ENCODE peak calls at places on chromosomes 4 and X, in nine cellular contexts. R, H, U, T, C, X, Y, M and D are unnamed samples.

GRCh38 chr4:38365261-38365660 is 298.7 kb upstream of the KLF3 start:
- DNase-seq in R (no peak), H (no peak), U (no peak), T (no peak), C (no peak), X (no peak), Y (no peak), M (no peak), D (no peak)

GRCh38 chrX:115562492-115562872 is 1.5 kb downstream of the PLS3 start:
- DNase-seq in R (no peak), H (no peak), U (no peak), T (no peak), C (no peak), X (no peak), Y (no peak), M (peak; percentile 31), D (no peak)

GRCh38 chr4:55373461-55373860 is 22.3 kb upstream of the TMEM165 start:
- DNase-seq in R (no peak), H (no peak), U (no peak), T (no peak), C (no peak), X (no peak), Y (no peak), M (no peak), D (no peak)

GRCh38 chr4:79678472-79679202 is 270.6 kb upstream of the GK2 start:
- DNase-seq in R (no peak), H (no peak), U (no peak), T (peak; percentile 6), C (no peak), X (no peak), Y (no peak), M (no peak), D (no peak)

GRCh38 chr4:86132459-86132858 is 227.4 kb downstream of the MAPK10 start:
- DNase-seq in R (no peak), H (no peak), U (no peak), T (no peak), C (no peak), X (no peak), Y (no peak), M (no peak), D (no peak)

GRCh38 chr4:33171873-33172550 is 2451.8 kb downstream of the PCDH7 start:
- DNase-seq in R (no peak), H (no peak), U (no peak), T (no peak), C (no peak), X (no peak), Y (no peak), M (no peak), D (no peak)

GRCh38 chrX:64642482-64642881 is 247.2 kb upstream of the MTMR8 start:
- DNase-seq in R (no peak), H (no peak), U (no peak), T (no peak), C (peak; percentile 12), X (no peak), Y (no peak), M (no peak), D (no peak)

GRCh38 chr4:13922459-13922858 is 294.9 kb upstream of the BOD1L1 start:
- DNase-seq in R (no peak), H (no peak), U (no peak), T (no peak), C (no peak), X (no peak), Y (no peak), M (no peak), D (no peak)

GRCh38 chrX:130626521-130626920 is 224.7 kb downstream of the RBMX2 start:
- DNase-seq in R (no peak), H (no peak), U (no peak), T (no peak), C (no peak), X (no peak), Y (no peak), M (peak; percentile 64), D (no peak)

GRCh38 chrX:119273807-119274192 is 37.7 kb downstream of the PGRMC1 start:
- DNase-seq in R (no peak), H (no peak), U (no peak), T (no peak), C (no peak), X (no peak), Y (no peak), M (no peak), D (no peak)

GRCh38 chrX:125503769-125504168 is 184.1 kb downstream of the TEX13C start:
- DNase-seq in R (no peak), H (no peak), U (no peak), T (no peak), C (no peak), X (no peak), Y (no peak), M (no peak), D (no peak)

GRCh38 chr4:11455201-11455835 is 26.6 kb upstream of the HS3ST1 start:
- DNase-seq in R (no peak), H (no peak), U (no peak), T (no peak), C (no peak), X (no peak), Y (no peak), M (no peak), D (no peak)

GRCh38 chr4:29708473-29708872 is 1011.7 kb upstream of the PCDH7 start:
- DNase-seq in R (no peak), H (no peak), U (no peak), T (no peak), C (peak; percentile 2), X (no peak), Y (no peak), M (peak; percentile 45), D (no peak)

GRCh38 chrX:41145920-41146608 is 60.8 kb downstream of the USP9X start:
- DNase-seq in R (no peak), H (no peak), U (no peak), T (no peak), C (no peak), X (no peak), Y (peak; percentile 14), M (peak; percentile 95), D (no peak)

GRCh38 chrX:137428777-137429564 is 137.0 kb upstream of the ZIC3 start:
- DNase-seq in R (no peak), H (peak; percentile 43), U (no peak), T (no peak), C (peak; percentile 64), X (no peak), Y (no peak), M (no peak), D (no peak)

GRCh38 chr4:144115519-144115918 is 25.0 kb downstream of the GYPA start:
- DNase-seq in R (no peak), H (no peak), U (no peak), T (no peak), C (no peak), X (no peak), Y (no peak), M (no peak), D (no peak)

GRCh38 chr4:633976-634598 is 8.7 kb downstream of the PDE6B start:
- DNase-seq in R (no peak), H (no peak), U (no peak), T (no peak), C (no peak), X (no peak), Y (no peak), M (no peak), D (no peak)

GRCh38 chr4:78004270-78004669 is 52.9 kb upstream of the FRAS1 start:
- DNase-seq in R (no peak), H (no peak), U (no peak), T (no peak), C (no peak), X (no peak), Y (no peak), M (peak; percentile 35), D (no peak)

GRCh38 chrX:103488794-103489193 is 30.5 kb downstream of the RAB40A start:
- DNase-seq in R (no peak), H (no peak), U (no peak), T (no peak), C (no peak), X (no peak), Y (no peak), M (no peak), D (no peak)

GRCh38 chr4:176001171-176002006 is 64.3 kb upstream of the WDR17 start:
- DNase-seq in R (no peak), H (peak; percentile 79), U (peak; percentile 42), T (peak; percentile 15), C (peak; percentile 81), X (no peak), Y (no peak), M (peak; percentile 20), D (no peak)

GRCh38 chrX:107711521-107712041 is 64.0 kb downstream of the TSC22D3 start:
- DNase-seq in R (no peak), H (no peak), U (no peak), T (no peak), C (no peak), X (no peak), Y (no peak), M (peak; percentile 29), D (no peak)

GRCh38 chr4:3322059-3322550 is 29.3 kb downstream of the RGS12 start:
- DNase-seq in R (no peak), H (no peak), U (no peak), T (no peak), C (peak; percentile 85), X (no peak), Y (no peak), M (peak; percentile 41), D (no peak)

GRCh38 chr4:41331224-41331623 is 74.5 kb downstream of the UCHL1 start:
- DNase-seq in R (no peak), H (no peak), U (no peak), T (no peak), C (no peak), X (no peak), Y (no peak), M (no peak), D (no peak)

GRCh38 chrX:109373468-109373867 is 108.4 kb downstream of the GUCY2F start:
- DNase-seq in R (no peak), H (no peak), U (no peak), T (no peak), C (no peak), X (no peak), Y (no peak), M (no peak), D (no peak)

GRCh38 chrX:134599173-134599914 is 58.9 kb downstream of the PLAC1 start:
- DNase-seq in R (no peak), H (no peak), U (no peak), T (peak; percentile 5), C (no peak), X (no peak), Y (no peak), M (peak; percentile 92), D (no peak)

GRCh38 chr4:123193802-123194201 is 202.8 kb upstream of the SPRY1 start:
- DNase-seq in R (no peak), H (no peak), U (no peak), T (no peak), C (no peak), X (no peak), Y (no peak), M (no peak), D (no peak)

GRCh38 chrX:63746278-63746677 is 38.7 kb downstream of the ARHGEF9 start:
- DNase-seq in R (no peak), H (no peak), U (no peak), T (no peak), C (no peak), X (peak; percentile 21), Y (no peak), M (no peak), D (peak; percentile 19)

GRCh38 chrX:50081282-50081955 is 119.4 kb downstream of the AKAP4 start:
- DNase-seq in R (no peak), H (peak; percentile 16), U (no peak), T (peak; percentile 13), C (peak; percentile 50), X (no peak), Y (no peak), M (peak; percentile 13), D (no peak)

GRCh38 chr4:159046683-159047082 is 56.2 kb upstream of the RAPGEF2 start:
- DNase-seq in R (no peak), H (no peak), U (no peak), T (no peak), C (no peak), X (no peak), Y (peak; percentile 9), M (no peak), D (no peak)

GRCh38 chr4:54637325-54637724 is 20.4 kb upstream of the KIT start:
- DNase-seq in R (no peak), H (no peak), U (no peak), T (no peak), C (no peak), X (no peak), Y (no peak), M (no peak), D (no peak)

GRCh38 chr4:164866817-164867490 is 10.0 kb upstream of the APELA start:
- DNase-seq in R (no peak), H (no peak), U (no peak), T (no peak), C (peak; percentile 27), X (no peak), Y (no peak), M (peak; percentile 30), D (no peak)